ENCODE peak calls at places on chromosomes 2 and 18, in five cellular contexts. K is fibroblast of villous mesenchyme, F is GM23338, X is pancreas, I is astrocyte of the spinal cord. E is an unnamed sample.

GRCh38 chr2:241909769-241910168 is 40.2 kb downstream of the RTP5 start:
- DNase-seq in K (no peak), I (no peak), F (no peak), X (peak), E (no peak)

GRCh38 chr18:50847192-50847591 is 27.4 kb upstream of the MRO start:
- DNase-seq in F (no peak), I (peak), X (no peak), K (peak), E (no peak)

GRCh38 chr2:238143239-238143951 is 4.9 kb downstream of the KLHL30 start:
- DNase-seq in F (no peak), X (no peak), K (no peak), I (peak), E (no peak)

GRCh38 chr2:137255345-137255744 is 490.0 kb downstream of the THSD7B start:
- DNase-seq in X (no peak), K (no peak), I (no peak), F (no peak), E (no peak)

GRCh38 chr2:47964277-47964676 is 58.0 kb upstream of the FBXO11 start:
- DNase-seq in I (no peak), F (no peak), K (no peak), X (no peak), E (no peak)

GRCh38 chr2:69667805-69668382 is 24.4 kb upstream of the AAK1 start:
- DNase-seq in K (peak), X (no peak), I (peak), F (peak), E (no peak)

GRCh38 chr18:11955299-11956029 is 25.8 kb upstream of the IMPA2 start:
- DNase-seq in K (peak), I (peak), F (peak), X (peak), E (no peak)

GRCh38 chr2:32948266-32948665 is 1.5 kb downstream of the LTBP1 start:
- DNase-seq in F (no peak), X (no peak), K (no peak), I (no peak), E (no peak)

GRCh38 chr2:241853651-241854341 is 4.9 kb downstream of the PDCD1 start:
- DNase-seq in I (peak), F (no peak), X (peak), K (no peak), E (no peak)

GRCh38 chr18:75364512-75364911 is 63.0 kb downstream of the SMIM21 start:
- DNase-seq in K (no peak), X (no peak), F (no peak), I (peak), E (no peak)

GRCh38 chr18:32576296-32576916 is 105.7 kb upstream of the GAREM1 start:
- DNase-seq in F (peak), K (no peak), X (no peak), I (peak), E (no peak)

GRCh38 chr2:132384491-132385186 is 32.0 kb upstream of the GPR39 start:
- DNase-seq in F (no peak), I (no peak), X (no peak), K (no peak), E (peak)

GRCh38 chr2:100733344-100734187 is 86.4 kb upstream of the NPAS2 start:
- DNase-seq in I (peak), X (no peak), K (peak), F (peak), E (no peak)

GRCh38 chr2:99694331-99694730 is 204.5 kb upstream of the REV1 start:
- DNase-seq in I (no peak), X (no peak), F (no peak), K (no peak), E (no peak)

GRCh38 chr2:219024059-219024458 is 17.3 kb downstream of the CFAP65 start:
- DNase-seq in K (no peak), I (no peak), F (no peak), X (no peak), E (no peak)

GRCh38 chr2:20184067-20184938 is 40.6 kb downstream of the SDC1 start:
- DNase-seq in X (no peak), F (no peak), K (peak), I (peak), E (no peak)

GRCh38 chr2:144143294-144144092 is 376.4 kb downstream of the ZEB2 start:
- DNase-seq in X (no peak), F (no peak), K (no peak), I (no peak), E (no peak)

GRCh38 chr18:70405051-70405450 is 116.2 kb downstream of the SOCS6 start:
- DNase-seq in I (no peak), F (no peak), X (no peak), K (no peak), E (no peak)

GRCh38 chr2:176188218-176188968 is at the start of gene HOXD1:
- DNase-seq in K (no peak), F (peak), I (no peak), X (peak), E (no peak)

GRCh38 chr2:134926231-134926931 is 7.8 kb downstream of the CCNT2 start:
- DNase-seq in K (peak), X (no peak), F (peak), I (peak), E (no peak)

GRCh38 chr2:190106783-190107182 is 44.3 kb upstream of the MSTN start:
- DNase-seq in K (no peak), X (no peak), F (no peak), I (no peak), E (no peak)

GRCh38 chr18:58223717-58224424 is 179.8 kb downstream of the NEDD4L start:
- DNase-seq in K (peak), F (no peak), X (peak), I (peak), E (no peak)

GRCh38 chr2:241929551-241930490 is 60.3 kb downstream of the RTP5 start:
- DNase-seq in F (no peak), X (no peak), K (no peak), I (no peak), E (no peak)

GRCh38 chr2:148360662-148361061 is 283.9 kb upstream of the EPC2 start:
- DNase-seq in F (no peak), K (no peak), X (no peak), I (no peak), E (no peak)

GRCh38 chr2:238025741-238026360 is 35.0 kb upstream of the SCLY start:
- DNase-seq in X (no peak), I (no peak), K (no peak), F (no peak), E (no peak)

GRCh38 chr2:225120175-225120574 is 77.9 kb upstream of the DOCK10 start:
- DNase-seq in X (no peak), K (no peak), I (peak), F (no peak), E (no peak)

GRCh38 chr2:127175821-127176354 is 44.2 kb downstream of the CYP27C1 start:
- DNase-seq in X (no peak), I (no peak), F (no peak), K (peak), E (no peak)

DNA sequence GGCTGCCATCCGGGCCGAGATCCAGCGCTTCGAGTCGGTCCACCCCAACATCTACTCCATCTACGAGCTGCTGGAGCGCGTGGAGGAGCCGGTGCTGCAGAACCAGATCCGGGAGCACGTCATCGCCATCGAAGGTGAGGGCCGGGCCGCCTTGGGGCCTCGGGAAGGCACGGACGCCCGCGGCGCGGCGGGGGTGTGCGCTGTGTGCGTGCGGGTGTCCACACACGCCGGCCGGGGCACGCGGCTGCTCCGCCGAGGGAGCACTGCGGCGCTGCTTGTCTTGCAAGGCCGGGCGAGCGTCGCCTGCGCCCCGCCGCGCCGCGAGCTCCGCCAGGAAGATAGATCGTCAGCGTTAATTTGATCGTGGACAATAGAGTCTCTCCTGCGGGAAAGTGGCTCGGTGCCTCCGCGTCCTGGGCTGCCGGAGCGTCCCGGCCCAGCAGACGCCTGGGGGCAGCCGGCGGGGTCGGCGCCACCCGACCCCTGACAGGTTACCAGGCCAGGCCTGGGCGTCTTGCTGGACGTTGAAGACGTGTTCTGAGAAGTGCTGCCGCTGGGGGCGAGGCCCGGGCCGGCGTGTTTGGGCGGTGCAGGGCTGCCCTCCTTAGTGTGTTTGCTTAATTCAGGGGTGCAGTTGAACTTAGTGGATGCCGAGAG is 1.0 kb downstream of the AGAP1 start:
- DNase-seq in I (peak), K (peak), X (peak), F (peak), E (no peak)
- TF ChIP-seq CTCF in I (no peak), K (no peak), X (no peak), F (peak), E (no peak)

DNA sequence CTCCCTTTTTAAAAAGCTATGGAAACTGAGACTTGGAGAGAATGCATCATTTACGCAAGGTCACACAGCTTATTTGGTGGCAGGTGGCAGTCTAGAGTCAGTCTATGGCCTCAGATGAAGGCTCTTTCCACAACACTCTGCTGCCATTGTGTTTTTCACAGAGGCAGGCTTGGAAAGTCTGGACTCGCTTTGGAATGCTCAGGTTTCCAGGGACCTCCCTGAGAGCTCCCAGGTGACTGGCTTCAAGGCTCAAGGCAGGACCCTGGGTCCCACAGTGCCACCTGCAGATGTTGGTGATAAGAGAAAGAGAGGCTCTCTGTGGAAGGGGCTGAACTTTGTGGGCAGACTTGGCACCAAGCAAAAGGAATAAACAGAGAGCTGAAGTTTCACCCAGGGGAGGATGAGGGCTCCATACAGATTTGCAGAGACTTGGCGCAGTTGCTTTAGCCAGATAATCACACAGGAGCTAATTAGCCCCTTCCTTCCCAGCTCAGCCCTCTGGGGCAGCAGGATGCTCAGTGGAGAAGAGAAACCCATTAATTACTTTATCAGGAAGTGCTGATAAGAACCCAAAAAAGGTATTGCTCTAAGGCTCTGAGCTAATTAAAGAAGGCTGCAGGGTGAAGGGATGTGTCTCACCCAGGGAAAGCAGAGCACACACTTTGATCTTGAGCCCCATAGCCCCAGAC is 103.5 kb downstream of the LBH start:
- DNase-seq in K (no peak), I (no peak), X (no peak), F (peak), E (no peak)
- H3K4me3 ChIP-seq in K (no peak), I (no peak), X (no peak), F (no peak), E (no peak)

GRCh38 chr18:65436430-65436829 is 314.4 kb upstream of the CDH7 start:
- DNase-seq in F (peak), K (no peak), X (no peak), I (no peak), E (no peak)

GRCh38 chr18:65435529-65435928 is 315.3 kb upstream of the CDH7 start:
- DNase-seq in K (no peak), I (no peak), F (no peak), X (no peak), E (no peak)

DNA sequence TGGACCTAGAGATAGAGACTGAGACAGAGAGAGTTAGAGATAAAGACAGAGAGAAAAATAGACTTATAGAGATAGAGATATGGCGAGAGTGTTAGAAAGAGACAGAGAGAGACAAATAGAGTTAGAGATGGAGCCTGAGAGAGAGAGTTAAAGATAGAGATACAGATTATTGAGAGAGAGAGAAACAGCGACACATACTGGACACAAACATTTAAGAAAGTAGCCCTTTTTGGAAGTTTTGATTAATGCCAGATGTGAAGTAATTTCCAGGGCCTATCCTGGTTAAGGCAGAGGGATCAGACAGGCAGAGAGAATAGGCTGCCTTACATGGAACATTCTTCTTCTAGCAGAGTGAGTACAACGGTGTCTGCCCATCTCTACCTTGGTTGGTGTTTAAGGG is 311.6 kb upstream of the CDH7 start:
- DNase-seq in K (peak), X (no peak), F (peak), I (peak), E (no peak)
- TF ChIP-seq CTCF in K (no peak), X (no peak), F (no peak), I (peak), E (no peak)

DNA sequence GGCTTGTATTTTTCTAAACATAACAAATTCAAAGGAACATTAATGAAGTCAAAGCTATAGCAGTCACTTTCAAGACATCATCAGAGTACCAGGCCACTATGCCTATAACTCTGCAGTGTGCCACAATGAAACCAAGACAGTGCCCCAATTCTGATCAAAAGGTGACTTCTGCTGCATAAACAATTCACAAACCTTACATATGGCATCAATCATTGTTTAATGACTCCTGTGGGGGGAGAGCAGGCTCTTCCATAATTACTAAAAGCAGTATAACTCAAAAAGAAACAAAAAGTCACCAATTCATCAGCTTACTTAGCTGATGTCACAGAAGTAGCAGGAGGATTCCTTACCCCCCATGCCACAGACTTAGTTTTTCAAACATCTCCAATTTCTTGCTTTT is 15.5 kb downstream of the LPIN2 start:
- DNase-seq in K (no peak), X (no peak), F (no peak), I (no peak), E (no peak)
- H3K4me3 ChIP-seq in K (no peak), X (no peak), F (no peak), I (no peak), E (no peak)

DNA sequence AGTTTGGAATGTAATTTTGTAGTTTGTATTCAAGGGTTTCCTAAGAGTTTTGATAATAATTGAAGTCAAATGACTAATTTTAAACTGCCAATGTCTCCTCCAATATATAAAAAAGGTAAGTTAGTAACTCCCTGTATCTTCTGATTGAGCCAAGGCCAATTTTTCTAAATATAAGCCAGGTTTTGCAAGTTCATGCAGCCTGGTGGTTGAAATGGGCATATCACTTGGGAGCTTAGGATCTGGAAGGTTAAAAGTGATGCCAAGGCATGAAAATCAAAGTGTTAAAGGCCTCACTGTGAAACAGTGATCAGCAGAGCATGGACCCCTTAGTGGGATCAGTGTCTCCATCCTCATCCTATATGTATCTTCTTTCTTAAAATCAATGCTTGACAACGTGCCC is 60.5 kb downstream of the MERTK start:
- DNase-seq in I (no peak), K (no peak), F (peak), X (no peak), E (no peak)
- TF ChIP-seq CTCF in I (peak), K (peak), F (no peak), X (no peak), E (no peak)